ENCODE peak calls at places on chromosomes 3 and 15, in seven cellular contexts. O, F, W, X, M, B and U are unnamed samples.

GRCh38 chr3:30502742-30503073 is 103.7 kb upstream of the TGFBR2 start:
- DNase-seq in O (no peak), F (no peak), W (peak), X (no peak), M (no peak), B (no peak), U (no peak)

GRCh38 chr15:88920186-88920891 is 7.2 kb upstream of the MFGE8 start:
- DNase-seq in O (no peak), F (no peak), W (peak), X (no peak), M (no peak), B (peak), U (no peak)

GRCh38 chr3:149080011-149080698 is 6.2 kb downstream of the HLTF start:
- DNase-seq in O (no peak), F (no peak), W (peak), X (no peak), M (no peak), B (peak), U (no peak)

GRCh38 chr3:88112329-88112728 is 37.4 kb upstream of the C3orf38 start:
- DNase-seq in O (no peak), F (no peak), W (no peak), X (no peak), M (no peak), B (no peak), U (no peak)

GRCh38 chr15:63052961-63053698 is 10.6 kb downstream of the TPM1 start:
- DNase-seq in O (peak), F (peak), W (peak), X (no peak), M (peak), B (no peak), U (no peak)

GRCh38 chr15:63407612-63408011 is 26.0 kb upstream of the CA12 start:
- DNase-seq in O (no peak), F (no peak), W (no peak), X (no peak), M (no peak), B (no peak), U (no peak)

GRCh38 chr15:89399390-89400120 is 64.9 kb upstream of the POLG start:
- DNase-seq in O (no peak), F (peak), W (peak), X (no peak), M (no peak), B (peak), U (peak)

GRCh38 chr3:177201707-177202397 is 4.6 kb upstream of the TBL1XR1 start:
- DNase-seq in O (no peak), F (no peak), W (peak), X (no peak), M (no peak), B (no peak), U (no peak)

GRCh38 chr3:31934018-31934417 is 47.0 kb downstream of the OSBPL10 start:
- DNase-seq in O (no peak), F (peak), W (peak), X (no peak), M (no peak), B (no peak), U (no peak)

GRCh38 chr3:30155755-30156154 is 450.6 kb upstream of the TGFBR2 start:
- DNase-seq in O (no peak), F (no peak), W (no peak), X (no peak), M (no peak), B (no peak), U (no peak)

GRCh38 chr3:192812736-192813383 is 85.5 kb upstream of the FGF12 start:
- DNase-seq in O (no peak), F (peak), W (peak), X (no peak), M (no peak), B (peak), U (peak)

GRCh38 chr15:99953886-99954285 is 220.6 kb upstream of the LYSMD4 start:
- DNase-seq in O (no peak), F (no peak), W (no peak), X (peak), M (peak), B (no peak), U (no peak)

GRCh38 chr3:66495633-66496032 is 5.2 kb downstream of the LRIG1 start:
- DNase-seq in O (no peak), F (no peak), W (no peak), X (no peak), M (no peak), B (no peak), U (no peak)

GRCh38 chr3:53822331-53822741 is 23.9 kb downstream of the CHDH start:
- DNase-seq in O (no peak), F (no peak), W (no peak), X (no peak), M (peak), B (no peak), U (no peak)

GRCh38 chr3:108088146-108088545 is 2.7 kb downstream of the CD47 start:
- DNase-seq in O (no peak), F (no peak), W (no peak), X (no peak), M (no peak), B (no peak), U (no peak)

GRCh38 chr3:108088697-108089096 is 2.1 kb downstream of the CD47 start:
- DNase-seq in O (no peak), F (no peak), W (peak), X (no peak), M (no peak), B (no peak), U (peak)

GRCh38 chr3:108090701-108091497 is at the start of gene CD47:
- DNase-seq in O (peak), F (peak), W (peak), X (peak), M (peak), B (peak), U (peak)

GRCh38 chr3:108090066-108090700 is 648 bp downstream of the CD47 start:
- DNase-seq in O (peak), F (no peak), W (peak), X (no peak), M (peak), B (peak), U (no peak)

GRCh38 chr3:108089544-108089943 is 1.3 kb downstream of the CD47 start:
- DNase-seq in O (no peak), F (no peak), W (peak), X (no peak), M (no peak), B (no peak), U (no peak)
- TF ChIP-seq CTCF in O (no peak), F (no peak), W (no peak), X (no peak), M (no peak), B (no peak), U (no peak)

GRCh38 chr3:37456270-37456708 is 281.9 kb upstream of the LRRFIP2 start:
- DNase-seq in O (no peak), F (no peak), W (no peak), X (no peak), M (peak), B (no peak), U (peak)

GRCh38 chr3:37458162-37458895 is 283.9 kb upstream of the LRRFIP2 start:
- DNase-seq in O (no peak), F (no peak), W (no peak), X (no peak), M (no peak), B (peak), U (no peak)

GRCh38 chr3:37456791-37457190 is 282.4 kb upstream of the LRRFIP2 start:
- DNase-seq in O (no peak), F (no peak), W (no peak), X (no peak), M (no peak), B (no peak), U (no peak)

GRCh38 chr3:37457392-37458065 is 283.1 kb upstream of the LRRFIP2 start:
- DNase-seq in O (no peak), F (no peak), W (no peak), X (no peak), M (no peak), B (no peak), U (no peak)

GRCh38 chr3:37453393-37454391 is 279.3 kb upstream of the LRRFIP2 start:
- DNase-seq in O (peak), F (peak), W (no peak), X (no peak), M (peak), B (peak), U (no peak)
- TF ChIP-seq CTCF in O (no peak), F (peak), W (peak), X (peak), M (no peak), B (peak), U (no peak)

GRCh38 chr15:68871507-68871906 is 50.8 kb upstream of the ANP32A start:
- DNase-seq in O (no peak), F (no peak), W (no peak), X (no peak), M (no peak), B (no peak), U (no peak)
- TF ChIP-seq CTCF in O (no peak), F (no peak), W (no peak), X (no peak), M (no peak), B (no peak), U (no peak)

GRCh38 chr15:28086175-28086703 is 12.9 kb downstream of the OCA2 start:
- DNase-seq in O (no peak), F (peak), W (peak), X (no peak), M (no peak), B (peak), U (peak)
- TF ChIP-seq CTCF in O (no peak), F (peak), W (peak), X (peak), M (peak), B (peak), U (no peak)

GRCh38 chr3:166263460-166263859 is 426.2 kb upstream of the BCHE start:
- DNase-seq in O (no peak), F (no peak), W (no peak), X (no peak), M (no peak), B (peak), U (no peak)
- TF ChIP-seq CTCF in O (no peak), F (no peak), W (peak), X (no peak), M (no peak), B (no peak), U (no peak)

GRCh38 chr15:80405554-80405850 is 1.3 kb downstream of the ARNT2 start:
- DNase-seq in O (no peak), F (no peak), W (no peak), X (no peak), M (no peak), B (no peak), U (no peak)

GRCh38 chr15:80403712-80404056 is 498 bp upstream of the ARNT2 start:
- DNase-seq in O (no peak), F (peak), W (peak), X (peak), M (no peak), B (no peak), U (peak)

GRCh38 chr15:80404057-80404718 is at the start of gene ARNT2:
- DNase-seq in O (no peak), F (peak), W (peak), X (peak), M (no peak), B (no peak), U (peak)

GRCh38 chr15:80405970-80406369 is 1.8 kb downstream of the ARNT2 start:
- DNase-seq in O (no peak), F (no peak), W (no peak), X (no peak), M (no peak), B (no peak), U (no peak)

DNA sequence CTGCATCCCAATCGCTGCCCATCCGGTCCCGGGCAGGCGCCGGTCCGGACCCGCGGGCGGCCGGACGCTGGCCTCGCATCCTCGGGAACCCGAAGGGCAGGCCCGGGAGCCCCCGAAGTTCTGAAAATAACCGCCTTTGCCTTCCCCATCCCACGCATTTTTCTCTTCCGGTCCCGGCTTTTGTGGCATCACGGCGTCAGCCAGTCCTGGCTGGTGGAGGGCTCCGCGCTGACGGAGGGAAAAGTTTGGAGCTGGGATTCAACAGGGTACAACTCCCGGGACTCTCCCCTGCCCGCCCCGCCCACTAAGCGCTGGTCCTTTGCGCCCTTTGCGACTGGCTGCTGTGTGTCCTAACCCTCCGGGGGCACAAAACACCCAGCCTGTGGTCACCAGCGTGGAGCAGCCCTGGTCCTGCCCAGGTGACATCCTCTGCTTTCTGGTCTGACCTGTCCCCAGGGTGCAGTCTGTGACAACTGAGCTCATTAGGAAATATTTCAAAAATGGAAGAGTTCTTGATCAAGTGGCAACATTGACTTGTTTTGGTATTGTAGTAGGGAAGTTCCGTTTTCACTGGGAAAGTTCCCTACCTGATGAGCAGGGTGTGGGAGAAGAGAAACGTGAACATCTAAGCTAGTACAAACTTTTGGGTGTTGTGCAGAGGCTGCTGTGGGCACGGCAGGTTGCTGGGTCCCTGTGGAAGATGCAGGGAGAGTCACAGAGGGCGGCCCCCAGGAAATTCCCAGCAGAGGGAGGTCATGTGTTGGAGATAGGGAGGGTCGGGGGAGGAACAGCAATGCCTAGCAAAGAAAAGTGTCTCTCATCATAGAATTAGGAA is 754 bp downstream of the ARNT2 start:
- DNase-seq in O (no peak), F (peak), W (peak), X (no peak), M (no peak), B (no peak), U (peak)
- TF ChIP-seq CTCF in O (no peak), F (no peak), W (no peak), X (no peak), M (no peak), B (no peak), U (no peak)

GRCh38 chr3:195522254-195523023 is 20.7 kb downstream of the PPP1R2 start:
- DNase-seq in O (no peak), F (peak), W (no peak), X (no peak), M (no peak), B (peak), U (peak)
- TF ChIP-seq CTCF in O (peak), F (peak), W (peak), X (peak), M (peak), B (peak), U (peak)

GRCh38 chr3:76500746-76501275 is 539.1 kb upstream of the ROBO2 start:
- DNase-seq in O (no peak), F (no peak), W (peak), X (no peak), M (no peak), B (no peak), U (no peak)
- TF ChIP-seq CTCF in O (no peak), F (no peak), W (no peak), X (no peak), M (no peak), B (no peak), U (no peak)